ENCODE peak calls at places on chromosomes 6 and 20, in six cellular contexts. G is effector memory CD8-positive, alpha-beta T cell; N is activated CD8-positive, alpha-beta T cell treated with anti-CD3 and anti-CD28 coated beads for 36 hours; U is naive B cell; M is HCT116; V is aorta. D is an unnamed sample.

GRCh38 chr20:37511605-37512275 is 9.3 kb upstream of the NNAT start:
- ATAC-seq in G (no peak), N (no peak), U (no peak), M (no peak), V (no peak), D (no peak)

GRCh38 chr6:29908341-29908662 is 34.0 kb upstream of the HLA-A start:
- ATAC-seq in G (no peak), N (no peak), U (no peak), M (no peak), V (no peak), D (no peak)

GRCh38 chr20:31547720-31548298 is 33.6 kb downstream of the HM13 start:
- ATAC-seq in G (no peak), N (no peak), U (no peak), M (no peak), V (no peak), D (no peak)

GRCh38 chr6:165850434-165851019 is 187.5 kb upstream of the PDE10A start:
- ATAC-seq in G (peak), N (peak), U (peak), M (peak), V (peak), D (peak)

GRCh38 chr6:118788702-118789101 is 105.2 kb upstream of the ASF1A start:
- ATAC-seq in G (peak), N (no peak), U (no peak), M (no peak), V (no peak), D (no peak)

GRCh38 chr6:119308048-119308570 is 41.5 kb downstream of the MAN1A1 start:
- ATAC-seq in G (no peak), N (no peak), U (no peak), M (peak), V (peak), D (peak)

GRCh38 chr6:143215363-143215762 is 154.7 kb downstream of the AIG1 start:
- ATAC-seq in G (no peak), N (no peak), U (no peak), M (no peak), V (no peak), D (no peak)

GRCh38 chr6:6007311-6008113 is 787 bp upstream of the NRN1 start:
- ATAC-seq in G (peak), N (peak), U (peak), M (no peak), V (peak), D (no peak)

GRCh38 chr20:50528804-50529351 is 18.7 kb downstream of the PTPN1 start:
- ATAC-seq in G (peak), N (peak), U (peak), M (no peak), V (no peak), D (no peak)

GRCh38 chr6:31778193-31778592 is 1.1 kb upstream of the VWA7 start:
- ATAC-seq in G (no peak), N (no peak), U (no peak), M (no peak), V (no peak), D (no peak)

GRCh38 chr20:51354191-51354768 is 188.2 kb downstream of the NFATC2 start:
- ATAC-seq in G (no peak), N (no peak), U (no peak), M (no peak), V (peak), D (no peak)

GRCh38 chr6:45830441-45831139 is 185.1 kb downstream of the CLIC5 start:
- ATAC-seq in G (peak), N (peak), U (peak), M (no peak), V (no peak), D (no peak)

GRCh38 chr6:8707956-8708772 is 272.8 kb upstream of the SLC35B3 start:
- ATAC-seq in G (no peak), N (no peak), U (no peak), M (peak), V (peak), D (no peak)

GRCh38 chr6:157070403-157071107 is 252.8 kb downstream of the TMEM242 start:
- ATAC-seq in G (no peak), N (no peak), U (no peak), M (no peak), V (no peak), D (no peak)

GRCh38 chr6:167116109-167116837 is 6.6 kb upstream of the CCR6 start:
- ATAC-seq in G (no peak), N (no peak), U (no peak), M (no peak), V (no peak), D (peak)

GRCh38 chr6:56821005-56821432 is 133.9 kb upstream of the BEND6 start:
- ATAC-seq in G (no peak), N (no peak), U (no peak), M (no peak), V (no peak), D (no peak)

GRCh38 chr6:55953384-55953783 is 78.0 kb upstream of the BMP5 start:
- ATAC-seq in G (no peak), N (no peak), U (no peak), M (peak), V (peak), D (no peak)

GRCh38 chr20:32945710-32946221 is 58.5 kb downstream of the SUN5 start:
- ATAC-seq in G (peak), N (peak), U (no peak), M (peak), V (no peak), D (no peak)

GRCh38 chr20:57786304-57786942 is 76.6 kb upstream of the PMEPA1 start:
- ATAC-seq in G (peak), N (no peak), U (no peak), M (no peak), V (no peak), D (no peak)

GRCh38 chr6:135438907-135439535 is 58.5 kb downstream of the AHI1 start:
- ATAC-seq in G (peak), N (no peak), U (peak), M (peak), V (no peak), D (no peak)

GRCh38 chr20:33817411-33817810 is 6.3 kb downstream of the CHMP4B start:
- ATAC-seq in G (no peak), N (no peak), U (no peak), M (no peak), V (no peak), D (no peak)